ENCODE peak calls at places on chromosomes 1 and 21, in six cellular contexts. C is mammary epithelial cell, R is fibroblast of lung, Q is endothelial cell of umbilical vein, K is hepatocyte, D is GM23248. P is an unnamed sample.

GRCh38 chr1:16900771-16901170 is 5.0 kb downstream of the RNU1-2 start:
- DNase-seq in R (no peak), D (no peak), C (no peak), Q (peak; percentile 53), K (no peak), P (no peak)

GRCh38 chr1:30284728-30285460 is 438.5 kb downstream of the MATN1 start:
- DNase-seq in D (no peak), Q (no peak), R (no peak), K (no peak), C (no peak), P (no peak)

GRCh38 chr1:161915051-161915503 is 108.6 kb downstream of the OLFML2B start:
- DNase-seq in K (no peak), Q (no peak), R (no peak), D (peak; percentile 24), C (no peak), P (no peak)

GRCh38 chr1:107254306-107254705 is 113.5 kb downstream of the NTNG1 start:
- DNase-seq in K (no peak), Q (no peak), D (no peak), C (no peak), R (no peak), P (peak; percentile 60)

GRCh38 chr1:36864182-36865079 is 169.9 kb downstream of the GRIK3 start:
- DNase-seq in R (no peak), K (no peak), D (no peak), C (no peak), Q (no peak), P (peak; percentile 80)

GRCh38 chr1:172588296-172589291 is 55.6 kb downstream of the SUCO start:
- DNase-seq in Q (peak; percentile 90), R (peak; percentile 86), D (peak; percentile 90), C (peak; percentile 86), K (peak; percentile 17), P (no peak)

GRCh38 chr1:177907000-177907399 is 62.9 kb downstream of the SEC16B start:
- DNase-seq in D (no peak), Q (no peak), K (no peak), C (peak; percentile 84), R (no peak), P (no peak)

GRCh38 chr1:6260961-6261614 is at the start of gene GPR153:
- DNase-seq in K (peak; percentile 76), R (peak; percentile 36), C (peak; percentile 54), D (peak; percentile 73), Q (peak; percentile 15), P (peak; percentile 71)

GRCh38 chr1:43237131-43237530 is 32.7 kb upstream of the TMEM125 start:
- DNase-seq in C (no peak), K (no peak), D (peak; percentile 27), R (no peak), Q (no peak), P (no peak)

GRCh38 chr1:27556781-27557595 is 47.0 kb downstream of the AHDC1 start:
- DNase-seq in R (peak; percentile 95), Q (peak; percentile 86), D (peak; percentile 98), K (peak; percentile 95), C (peak; percentile 94), P (peak; percentile 96)

GRCh38 chr1:203871114-203871875 is 9.9 kb downstream of the SNRPE start:
- DNase-seq in K (peak; percentile 81), Q (peak; percentile 82), C (peak; percentile 38), D (peak; percentile 86), R (peak; percentile 84), P (peak; percentile 85)

GRCh38 chr1:27513958-27514357 is 24.0 kb upstream of the WASF2 start:
- DNase-seq in R (no peak), K (no peak), D (no peak), Q (no peak), C (no peak), P (no peak)

GRCh38 chr1:213962508-213962907 is 25.3 kb upstream of the PROX1 start:
- DNase-seq in R (no peak), K (no peak), D (no peak), C (no peak), Q (no peak), P (no peak)

GRCh38 chr1:111450185-111450584 is 921 bp downstream of the ATP5PB start:
- DNase-seq in D (no peak), K (no peak), C (no peak), R (no peak), Q (no peak), P (no peak)
- H3K79me2 ChIP-seq in D (peaks cover 97% of the 10 kb centered on the region), K (peaks cover 71% of the 10 kb centered on the region), C (peaks cover 98% of the 10 kb centered on the region), R (peaks cover 67% of the 10 kb centered on the region), Q (peaks cover 87% of the 10 kb centered on the region), P (peaks cover 76% of the 10 kb centered on the region)

DNA sequence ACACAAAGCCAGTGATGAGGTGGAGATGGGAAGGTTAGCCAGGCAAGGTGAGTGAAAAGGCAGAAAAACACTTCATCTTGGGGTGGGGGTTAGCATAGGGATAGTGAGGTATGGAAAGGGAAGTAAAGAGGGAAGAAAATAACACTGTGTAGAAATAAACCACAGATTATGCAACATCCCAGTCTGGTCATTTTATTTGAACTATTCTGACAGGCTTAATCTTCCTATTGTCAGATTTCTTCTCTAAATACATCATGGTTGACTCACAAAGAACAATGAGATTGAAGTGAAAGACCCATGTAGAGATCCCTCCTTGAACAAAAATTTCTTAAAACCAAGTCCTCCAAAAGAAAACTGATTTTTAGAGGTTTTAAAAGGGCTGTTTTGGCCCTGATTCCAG is 640.3 kb downstream of the PTPRC start:
- DNase-seq in D (no peak), Q (no peak), K (no peak), C (peak; percentile 20), R (no peak), P (no peak)
- TF ChIP-seq EZH2 in D (no peak), Q (no peak), K (no peak), C (no peak), R (no peak), P (no peak)

GRCh38 chr1:115665746-115666145 is 24.0 kb downstream of the VANGL1 start:
- DNase-seq in K (no peak), C (no peak), R (no peak), Q (no peak), D (no peak), P (no peak)

GRCh38 chr1:115666702-115667101 is 24.9 kb downstream of the VANGL1 start:
- DNase-seq in Q (no peak), D (no peak), C (no peak), R (no peak), K (no peak), P (no peak)

GRCh38 chr1:115668579-115668978 is 26.8 kb downstream of the VANGL1 start:
- DNase-seq in R (peak; percentile 54), C (peak; percentile 56), D (peak; percentile 22), Q (no peak), K (no peak), P (no peak)

GRCh38 chr1:115665319-115665718 is 23.5 kb downstream of the VANGL1 start:
- DNase-seq in Q (no peak), R (no peak), K (no peak), C (peak; percentile 58), D (no peak), P (no peak)

DNA sequence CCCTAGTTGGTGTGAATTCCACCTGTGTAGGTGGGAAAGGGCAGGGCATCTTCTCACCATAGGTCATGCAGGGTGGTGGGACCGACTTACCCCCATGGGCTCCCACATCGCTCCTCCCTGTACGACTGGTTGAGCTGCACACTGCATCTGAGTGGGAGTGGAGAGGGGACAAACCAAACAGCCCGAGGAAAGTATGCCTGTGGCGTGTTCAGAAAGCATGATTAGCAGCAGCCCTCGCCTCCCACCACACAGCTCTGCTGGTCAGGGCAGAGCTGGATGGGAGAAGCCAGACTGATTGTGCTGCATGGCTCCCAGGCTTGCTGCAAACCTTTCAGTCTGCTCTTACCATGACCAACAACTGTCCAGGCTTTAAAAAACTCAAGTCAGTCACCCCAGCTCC is 24.4 kb downstream of the VANGL1 start:
- DNase-seq in D (no peak), R (no peak), K (no peak), Q (no peak), C (no peak), P (no peak)
- H3K27ac ChIP-seq in D (no peak overlapping the region), R (no peak overlapping the region), K (no peak overlapping the region), Q (no peak overlapping the region), C (no peak overlapping the region), P (no peak overlapping the region)

GRCh38 chr21:44944596-44944995 is 4.8 kb downstream of the SLX9 start:
- DNase-seq in K (no peak), C (no peak), Q (no peak), D (no peak), R (no peak), P (no peak)
- H3K79me2 ChIP-seq in K (peaks cover 57% of the 10 kb centered on the region), C (peaks cover 97% of the 10 kb centered on the region), Q (peaks cover 65% of the 10 kb centered on the region), D (peaks cover 82% of the 10 kb centered on the region), R (peaks cover 25% of the 10 kb centered on the region), P (peaks cover 79% of the 10 kb centered on the region)

DNA sequence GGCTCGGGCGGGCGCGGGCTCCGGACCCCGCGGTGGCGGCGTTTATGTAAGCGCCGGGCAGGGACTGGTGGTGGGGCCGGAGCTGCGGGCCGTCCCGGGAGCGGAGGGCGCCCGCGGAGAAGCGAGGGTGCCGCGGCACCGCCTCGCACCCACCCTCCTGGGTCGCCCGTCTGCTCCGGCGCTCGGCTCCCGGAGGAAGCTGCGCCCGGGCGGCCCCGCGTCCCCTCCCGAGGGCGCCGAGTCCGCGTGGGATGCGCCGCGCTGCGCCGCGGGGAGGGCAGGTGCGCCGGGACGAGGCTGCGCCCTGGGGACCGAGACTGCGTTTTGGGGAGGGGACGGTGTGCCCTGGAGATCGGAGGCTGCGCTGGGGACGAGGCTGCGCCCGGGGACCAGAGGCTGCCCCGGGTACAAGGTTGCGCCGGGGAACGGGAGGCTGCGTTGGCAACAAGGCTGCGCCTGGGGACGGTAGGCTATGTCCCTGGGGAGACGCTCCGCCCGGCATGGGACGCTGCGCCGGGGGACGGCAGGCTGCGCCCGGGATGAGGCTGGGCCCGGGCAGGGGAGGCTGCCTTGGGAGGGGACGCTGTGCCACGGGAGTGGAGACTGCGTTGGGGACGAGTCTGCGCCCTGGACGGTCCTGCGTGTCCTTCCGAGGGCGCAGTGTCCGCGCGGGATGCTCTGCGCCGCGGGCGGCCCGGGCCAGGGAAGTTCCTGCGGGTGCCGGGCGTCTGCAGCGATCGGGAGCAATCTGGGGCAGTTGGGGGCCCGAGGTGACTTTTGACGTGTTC is 632 bp downstream of the ADARB1 start:
- DNase-seq in D (peak; percentile 52), Q (peak; percentile 38), K (peak; percentile 37), R (no peak), C (peak; percentile 60), P (peak; percentile 69)
- TF ChIP-seq EZH2 in D (no peak), Q (no peak), K (no peak), R (peak; percentile 63), C (no peak), P (no peak)

DNA sequence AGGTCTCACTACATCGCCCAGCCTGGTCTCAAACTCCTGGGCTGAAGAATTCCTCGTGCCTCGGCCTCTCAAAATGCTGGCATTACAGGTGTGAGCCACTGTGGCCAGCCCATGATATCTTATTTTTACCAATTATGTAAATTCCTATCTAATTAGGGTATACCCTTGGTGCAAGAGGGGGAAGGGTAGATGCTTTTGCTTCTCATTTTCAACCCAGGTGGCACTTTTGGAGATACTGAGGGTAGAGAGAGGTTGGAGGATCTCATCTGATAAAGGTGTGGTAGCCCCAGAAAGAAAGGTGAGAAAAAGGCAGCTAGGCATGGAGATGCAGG is 17.4 kb downstream of the ENSA start:
- DNase-seq in D (no peak), R (no peak), K (no peak), C (no peak), Q (no peak), P (no peak)
- H3K27ac ChIP-seq in D (peak overlapping the region; percentile 100), R (peak overlapping the region; percentile 96), K (peak overlapping the region; percentile 92), C (peak overlapping the region; percentile 99), Q (peak overlapping the region; percentile 100), P (peak overlapping the region; percentile 60)

P was measured in GM23338.